ENCODE peak calls at places on chromosomes 12 and 14, in seven cellular contexts. P is HepG2, T is fibroblast of lung, E is GM23338, B is NAMALWA, Z is T-helper 17 cell, K is AG04450. W is an unnamed sample.
A peak's percentile ranks its signal among the peaks of the same experiment; 100 is the strongest.

GRCh38 chr14:64673748-64674147 is 30.5 kb upstream of the PLEKHG3 start:
- DNase-seq in P (no peak), T (peak; percentile 17), E (no peak), B (no peak), Z (peak; percentile 44), K (no peak), W (no peak)

GRCh38 chr14:23556700-23557440 is 799 bp downstream of the THTPA start:
- DNase-seq in P (no peak), T (no peak), E (no peak), B (no peak), Z (no peak), K (no peak), W (no peak)

GRCh38 chr12:71645268-71645667 is 18.4 kb downstream of the ZFC3H1 start:
- DNase-seq in P (no peak), T (no peak), E (no peak), B (no peak), Z (no peak), K (no peak), W (no peak)

GRCh38 chr12:97748298-97748697 is 285.7 kb downstream of the RMST start:
- DNase-seq in P (no peak), T (no peak), E (no peak), B (no peak), Z (no peak), K (no peak), W (no peak)

GRCh38 chr12:70721216-70721615 is 84.0 kb upstream of the PTPRB start:
- DNase-seq in P (no peak), T (no peak), E (no peak), B (no peak), Z (no peak), K (no peak), W (no peak)

GRCh38 chr12:77925536-77926108 is 94.9 kb downstream of the NAV3 start:
- DNase-seq in P (peak; percentile 78), T (peak; percentile 99), E (peak; percentile 94), B (peak; percentile 86), Z (no peak), K (peak; percentile 84), W (peak; percentile 40)

GRCh38 chr14:58297412-58297761 is 968 bp upstream of the ARID4A start:
- DNase-seq in P (no peak), T (no peak), E (peak; percentile 55), B (no peak), Z (no peak), K (peak; percentile 7), W (no peak)

GRCh38 chr12:121812320-121812871 is 8.6 kb downstream of the SETD1B start:
- DNase-seq in P (no peak), T (peak; percentile 68), E (peak; percentile 89), B (no peak), Z (no peak), K (no peak), W (peak; percentile 80)

GRCh38 chr14:70665448-70666363 is 24.0 kb downstream of the TTC9 start:
- DNase-seq in P (no peak), T (no peak), E (no peak), B (peak; percentile 52), Z (no peak), K (no peak), W (peak; percentile 72)

GRCh38 chr14:95520346-95520745 is 3.9 kb upstream of the SYNE3 start:
- DNase-seq in P (no peak), T (no peak), E (no peak), B (no peak), Z (no peak), K (no peak), W (no peak)

GRCh38 chr14:104267895-104268294 is 129.5 kb downstream of the KIF26A start:
- DNase-seq in P (no peak), T (no peak), E (peak; percentile 36), B (no peak), Z (no peak), K (no peak), W (no peak)

GRCh38 chr12:89154743-89155530 is 197.4 kb downstream of the DUSP6 start:
- DNase-seq in P (no peak), T (no peak), E (no peak), B (no peak), Z (no peak), K (no peak), W (no peak)

GRCh38 chr12:122830517-122831214 is 4.6 kb upstream of the HIP1R start:
- DNase-seq in P (no peak), T (peak; percentile 81), E (no peak), B (no peak), Z (no peak), K (no peak), W (no peak)

GRCh38 chr12:27060740-27061139 is 21.6 kb downstream of the C12orf71 start:
- DNase-seq in P (no peak), T (no peak), E (no peak), B (no peak), Z (no peak), K (no peak), W (no peak)

GRCh38 chr14:79961197-79961596 is 250.1 kb downstream of the DIO2 start:
- DNase-seq in P (no peak), T (no peak), E (no peak), B (no peak), Z (no peak), K (no peak), W (no peak)